ENCODE peak calls at places on chromosomes 4 and X, in seven cellular contexts. One of them, this sample, is unnamed.

GRCh38 chr4:99207911-99208718 is 10.9 kb downstream of the ADH6 start:
- DNase-seq in T-helper 2 cell: no peak
- DNase-seq in foreskin fibroblast: no peak
- DNase-seq in activated naive CD4-positive, alpha-beta T cell treated with anti-CD3 and anti-CD28 coated beads for 36 hours: no peak
- DNase-seq in fibroblast of mammary gland: peak
- DNase-seq in naive thymus-derived CD4-positive, alpha-beta T cell: no peak
- DNase-seq in left ventricle myocardium inferior: no peak
- DNase-seq in this sample: no peak

GRCh38 chrX:20215565-20215964 is 51.1 kb downstream of the RPS6KA3 start:
- DNase-seq in left ventricle myocardium inferior: no peak
- DNase-seq in fibroblast of mammary gland: no peak
- DNase-seq in T-helper 2 cell: no peak
- DNase-seq in activated naive CD4-positive, alpha-beta T cell treated with anti-CD3 and anti-CD28 coated beads for 36 hours: no peak
- DNase-seq in naive thymus-derived CD4-positive, alpha-beta T cell: no peak
- DNase-seq in foreskin fibroblast: no peak
- DNase-seq in this sample: no peak

GRCh38 chr4:79552311-79552710 is 144.3 kb upstream of the GK2 start:
- DNase-seq in naive thymus-derived CD4-positive, alpha-beta T cell: no peak
- DNase-seq in T-helper 2 cell: no peak
- DNase-seq in fibroblast of mammary gland: no peak
- DNase-seq in foreskin fibroblast: no peak
- DNase-seq in left ventricle myocardium inferior: no peak
- DNase-seq in activated naive CD4-positive, alpha-beta T cell treated with anti-CD3 and anti-CD28 coated beads for 36 hours: no peak
- DNase-seq in this sample: no peak

GRCh38 chr4:79331126-79331876 is 5.4 kb upstream of the NAA11 start:
- DNase-seq in left ventricle myocardium inferior: no peak
- DNase-seq in naive thymus-derived CD4-positive, alpha-beta T cell: no peak
- DNase-seq in fibroblast of mammary gland: peak
- DNase-seq in foreskin fibroblast: no peak
- DNase-seq in activated naive CD4-positive, alpha-beta T cell treated with anti-CD3 and anti-CD28 coated beads for 36 hours: no peak
- DNase-seq in T-helper 2 cell: no peak
- DNase-seq in this sample: no peak

GRCh38 chrX:40012800-40013682 is 84.7 kb downstream of the BCOR start:
- DNase-seq in fibroblast of mammary gland: peak
- DNase-seq in left ventricle myocardium inferior: peak
- DNase-seq in foreskin fibroblast: peak
- DNase-seq in activated naive CD4-positive, alpha-beta T cell treated with anti-CD3 and anti-CD28 coated beads for 36 hours: peak
- DNase-seq in T-helper 2 cell: peak
- DNase-seq in naive thymus-derived CD4-positive, alpha-beta T cell: no peak
- DNase-seq in this sample: peak

GRCh38 chr4:129344058-129344457 is 248.1 kb downstream of the C4orf33 start:
- DNase-seq in T-helper 2 cell: no peak
- DNase-seq in left ventricle myocardium inferior: no peak
- DNase-seq in naive thymus-derived CD4-positive, alpha-beta T cell: no peak
- DNase-seq in fibroblast of mammary gland: peak
- DNase-seq in activated naive CD4-positive, alpha-beta T cell treated with anti-CD3 and anti-CD28 coated beads for 36 hours: peak
- DNase-seq in foreskin fibroblast: peak
- DNase-seq in this sample: no peak

GRCh38 chr4:188841523-188841922 is 702.3 kb downstream of the TRIML1 start:
- DNase-seq in left ventricle myocardium inferior: no peak
- DNase-seq in activated naive CD4-positive, alpha-beta T cell treated with anti-CD3 and anti-CD28 coated beads for 36 hours: no peak
- DNase-seq in naive thymus-derived CD4-positive, alpha-beta T cell: no peak
- DNase-seq in foreskin fibroblast: peak
- DNase-seq in T-helper 2 cell: no peak
- DNase-seq in fibroblast of mammary gland: no peak
- DNase-seq in this sample: no peak

GRCh38 chr4:145012841-145013240 is 85.2 kb downstream of the ANAPC10 start:
- DNase-seq in left ventricle myocardium inferior: no peak
- DNase-seq in fibroblast of mammary gland: peak
- DNase-seq in foreskin fibroblast: peak
- DNase-seq in activated naive CD4-positive, alpha-beta T cell treated with anti-CD3 and anti-CD28 coated beads for 36 hours: no peak
- DNase-seq in naive thymus-derived CD4-positive, alpha-beta T cell: no peak
- DNase-seq in T-helper 2 cell: no peak
- DNase-seq in this sample: no peak

GRCh38 chrX:49838374-49838773 is 9.3 kb downstream of the PAGE4 start:
- DNase-seq in T-helper 2 cell: no peak
- DNase-seq in foreskin fibroblast: peak
- DNase-seq in activated naive CD4-positive, alpha-beta T cell treated with anti-CD3 and anti-CD28 coated beads for 36 hours: peak
- DNase-seq in left ventricle myocardium inferior: no peak
- DNase-seq in naive thymus-derived CD4-positive, alpha-beta T cell: no peak
- DNase-seq in fibroblast of mammary gland: peak
- DNase-seq in this sample: peak